ENCODE peak calls at places on chromosome 22, in four cellular contexts. Z, U, I and T are unnamed samples.

GRCh38 chr22:42317691-42318547 is 47.5 kb upstream of the TCF20 start:
- DNase-seq in I (no peak), Z (no peak), U (no peak), T (no peak)

GRCh38 chr22:47552541-47553205 is 790.2 kb downstream of the TBC1D22A start:
- DNase-seq in Z (no peak), I (no peak), U (no peak), T (no peak)

GRCh38 chr22:50346415-50346945 is 3.4 kb downstream of the PPP6R2 start:
- DNase-seq in U (no peak), I (no peak), Z (no peak), T (no peak)

GRCh38 chr22:31627223-31627731 is 34.7 kb downstream of the PISD start:
- DNase-seq in U (no peak), Z (no peak), I (no peak), T (no peak)

GRCh38 chr22:40533712-40534378 is 102.7 kb downstream of the MRTFA start:
- DNase-seq in Z (peak; percentile 25), I (peak; percentile 63), U (peak; percentile 45), T (peak; percentile 47)

GRCh38 chr22:37716708-37717107 is 19.9 kb downstream of the TRIOBP start:
- DNase-seq in I (peak; percentile 82), U (no peak), Z (no peak), T (no peak)

GRCh38 chr22:41963453-41964105 is 5.7 kb upstream of the SEPTIN3 start:
- DNase-seq in Z (no peak), I (peak; percentile 66), U (no peak), T (peak; percentile 88)

GRCh38 chr22:39240841-39241631 is 3.7 kb downstream of the PDGFB start:
- DNase-seq in Z (no peak), I (peak; percentile 15), U (no peak), T (no peak)

GRCh38 chr22:30947821-30948454 is 20.6 kb downstream of the MORC2 start:
- DNase-seq in Z (no peak), U (no peak), I (peak; percentile 71), T (peak; percentile 79)

GRCh38 chr22:17606472-17606871 is 22.1 kb downstream of the ATP6V1E1 start:
- DNase-seq in I (peak; percentile 70), Z (no peak), U (no peak), T (peak; percentile 58)

GRCh38 chr22:24834845-24835570 is 29.0 kb downstream of the SGSM1 start:
- DNase-seq in I (no peak), Z (no peak), U (no peak), T (no peak)

GRCh38 chr22:40645579-40646197 is 9.2 kb upstream of the MRTFA start:
- DNase-seq in Z (no peak), U (no peak), I (no peak), T (no peak)

DNA sequence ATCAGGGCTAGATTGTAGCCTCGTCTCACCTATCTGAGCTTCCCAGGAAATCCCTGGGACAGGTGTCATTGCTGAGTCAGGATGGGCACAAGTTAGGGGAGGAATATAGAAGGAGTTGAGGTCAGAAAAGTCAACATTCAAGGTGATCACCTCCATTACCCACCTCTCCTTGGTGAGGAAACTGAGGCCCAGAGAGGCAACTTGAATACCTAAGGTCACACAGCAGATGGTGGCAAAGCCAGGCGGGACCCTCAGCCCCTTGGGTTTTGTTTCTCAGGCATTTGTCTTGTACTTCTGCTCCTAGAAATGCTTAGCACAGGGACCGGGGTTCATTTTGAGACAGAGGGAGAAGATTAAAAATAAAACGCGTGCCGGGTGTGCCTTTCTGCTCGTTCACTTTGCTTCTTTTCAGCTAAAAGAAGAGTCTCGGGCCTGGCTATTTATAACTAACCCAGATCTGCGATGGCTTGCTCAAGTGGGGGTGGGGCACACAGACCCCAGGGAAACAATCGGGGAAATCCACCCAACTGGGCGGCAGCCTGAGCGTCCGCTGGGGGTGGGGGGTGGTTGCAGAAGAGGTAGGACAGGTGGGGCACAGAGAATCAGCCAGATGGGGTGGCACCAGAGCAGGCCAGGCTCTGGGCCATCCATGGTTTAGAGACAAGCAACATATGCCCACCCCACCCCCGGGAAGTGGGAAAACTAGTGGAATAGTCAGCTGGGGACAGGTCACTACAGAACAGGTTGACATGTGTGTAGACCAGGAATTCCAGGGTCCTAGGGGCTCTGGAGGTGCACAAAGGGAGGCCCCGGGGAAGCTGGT is 3.9 kb upstream of the GNAZ start:
- DNase-seq in Z (no peak), U (no peak), I (no peak), T (no peak)
- TF ChIP-seq CTCF in Z (no peak), U (no peak), I (no peak), T (no peak)

GRCh38 chr22:21873619-21874018 is 6.2 kb upstream of the MAPK1 start:
- DNase-seq in I (no peak), U (no peak), Z (no peak), T (no peak)

GRCh38 chr22:21865041-21865440 is 2.4 kb downstream of the MAPK1 start:
- DNase-seq in U (no peak), I (peak; percentile 85), Z (no peak), T (peak; percentile 91)

GRCh38 chr22:21867528-21868266 is at the start of gene MAPK1:
- DNase-seq in U (peak; percentile 92), I (peak; percentile 87), Z (peak; percentile 98), T (peak; percentile 80)

GRCh38 chr22:21866821-21867527 is 471 bp downstream of the MAPK1 start:
- DNase-seq in I (no peak), Z (peak; percentile 55), U (peak; percentile 2), T (peak; percentile 28)

DNA sequence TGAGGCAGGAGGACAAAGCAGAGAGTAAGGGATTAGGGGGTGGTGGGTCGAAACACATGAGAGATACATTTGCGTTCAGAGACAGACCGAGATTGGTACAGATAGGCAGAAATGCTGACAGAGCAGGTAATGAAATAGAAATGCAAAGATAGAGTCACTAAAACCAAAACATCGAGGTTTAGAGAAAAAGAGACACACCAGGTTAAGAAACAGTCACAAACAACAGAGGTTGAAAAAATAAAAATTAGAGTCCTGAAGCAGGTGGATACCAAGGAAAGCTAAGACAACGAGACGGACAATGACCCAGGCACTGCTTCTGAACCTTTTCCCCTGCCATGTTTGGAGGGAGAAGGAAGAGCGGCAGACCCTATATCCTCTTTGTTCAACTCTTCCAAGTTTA is 1.2 kb upstream of the MAPK1 start:
- DNase-seq in U (no peak), Z (no peak), I (no peak), T (no peak)
- H3K4me3 ChIP-seq in U (peak overlapping the region; percentile 93), Z (no peak overlapping the region), I (no peak overlapping the region), T (no peak overlapping the region)

GRCh38 chr22:46131151-46131587 is 19.2 kb upstream of the PPARA start:
- DNase-seq in I (no peak), U (no peak), Z (no peak), T (no peak)
- TF ChIP-seq CTCF in I (peak; percentile 26), U (no peak), Z (peak; percentile 30), T (peak; percentile 39)

DNA sequence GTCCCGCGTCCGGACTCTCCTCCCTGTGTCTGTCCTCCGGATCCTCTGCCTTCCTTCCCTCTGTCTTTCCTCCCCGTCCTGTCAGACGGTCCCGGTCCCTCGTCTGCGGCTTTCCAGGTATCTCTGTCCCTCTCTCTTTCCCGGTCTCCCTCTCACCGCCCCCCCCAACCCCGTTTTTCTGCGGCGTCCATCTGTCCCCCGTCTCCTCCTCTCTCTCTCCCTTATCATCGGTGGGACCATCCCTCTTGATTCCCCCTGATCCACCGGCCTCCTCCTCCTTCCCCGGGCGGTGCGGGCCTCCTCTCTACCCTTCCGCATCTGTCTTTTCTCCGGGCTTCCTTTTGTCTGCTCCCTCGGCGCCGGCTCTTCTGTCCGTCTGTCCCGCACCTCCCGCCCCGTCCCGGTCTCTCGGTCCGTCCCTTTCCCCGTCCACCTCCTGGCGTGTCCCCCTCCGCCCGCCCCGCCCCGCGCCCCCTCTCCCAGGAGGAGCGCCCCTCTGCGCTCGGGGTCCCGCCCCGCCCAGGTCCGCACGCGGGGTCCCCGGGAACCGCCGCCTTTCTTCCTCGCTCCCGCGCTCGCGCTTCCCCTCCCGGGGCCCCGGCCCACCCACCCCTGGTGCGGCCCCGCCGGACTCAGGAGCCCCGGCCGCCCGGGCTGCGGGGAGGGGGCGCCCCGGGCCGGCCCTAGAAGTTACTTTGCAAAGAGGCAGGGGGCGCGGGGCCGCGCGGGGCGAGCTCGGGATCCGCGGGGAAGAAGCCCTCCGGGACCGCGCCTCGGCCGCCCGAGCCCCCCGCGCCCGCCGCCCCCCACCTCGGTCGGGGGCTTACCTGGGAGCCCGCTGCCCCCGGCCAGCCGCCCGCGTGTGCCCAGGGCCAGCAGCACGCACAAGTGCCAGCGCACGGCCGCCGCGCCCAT is 568 bp downstream of the SCUBE1 start:
- DNase-seq in Z (no peak), U (no peak), I (no peak), T (no peak)
- H3K4me3 ChIP-seq in Z (no peak overlapping the region), U (no peak overlapping the region), I (no peak overlapping the region), T (no peak overlapping the region)

DNA sequence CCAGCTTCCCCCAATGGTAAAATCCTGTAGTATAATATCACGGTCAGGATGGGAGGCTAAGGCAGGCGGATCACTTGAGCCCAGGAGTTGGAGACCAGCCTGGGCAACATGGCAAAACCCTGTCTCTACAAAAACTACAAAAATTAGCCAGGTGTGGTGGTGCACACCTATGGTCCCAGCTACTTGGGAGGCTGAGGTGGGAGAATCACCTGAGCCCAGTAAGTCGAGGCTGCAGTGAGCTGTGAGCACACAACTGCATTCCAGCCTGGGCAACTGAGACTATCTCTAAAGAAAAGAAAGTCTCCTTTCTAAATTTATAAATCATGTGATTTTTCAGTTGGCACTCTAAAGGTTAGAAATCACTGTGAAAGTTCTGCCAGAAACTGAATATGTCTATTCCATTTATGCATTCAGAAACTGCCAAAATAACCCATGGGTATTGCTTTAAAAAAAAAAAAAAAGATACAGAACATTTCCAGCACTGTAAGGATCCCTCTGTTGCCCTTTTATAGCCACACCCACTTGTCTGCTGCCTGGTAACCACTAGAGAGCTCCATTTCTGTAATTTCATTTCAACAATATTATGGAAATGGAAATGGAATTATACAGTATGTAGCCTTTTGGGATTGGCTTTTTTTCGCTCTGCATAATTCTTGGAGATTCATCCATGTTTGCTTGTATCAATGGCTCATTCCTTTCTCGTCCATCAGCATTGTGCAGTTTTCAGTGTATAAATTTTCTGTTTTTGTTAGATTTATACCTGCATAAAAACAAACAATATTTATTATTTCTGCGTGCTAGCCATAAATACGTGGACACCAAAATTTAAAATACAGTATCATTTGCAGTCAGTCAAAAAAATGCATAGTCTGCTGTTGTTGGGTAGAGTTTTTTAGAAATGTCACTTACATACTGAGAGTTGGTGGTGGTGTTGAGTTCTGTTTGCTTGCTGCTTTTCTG is 9.4 kb downstream of the CDC45 start:
- DNase-seq in I (peak; percentile 14), Z (no peak), U (no peak), T (peak; percentile 54)
- TF ChIP-seq CTCF in I (peak; percentile 22), Z (no peak), U (no peak), T (peak; percentile 7)

GRCh38 chr22:44278234-44279058 is 34.3 kb downstream of the SHISAL1 start:
- DNase-seq in I (no peak), U (no peak), Z (no peak), T (no peak)
- H3K4me3 ChIP-seq in I (no peak overlapping the region), U (no peak overlapping the region), Z (no peak overlapping the region), T (no peak overlapping the region)

GRCh38 chr22:43923631-43924548 is at the start of gene PNPLA3:
- DNase-seq in I (peak; percentile 80), Z (peak; percentile 68), U (peak; percentile 62), T (peak; percentile 75)
- TF ChIP-seq CTCF in I (peak; percentile 24), Z (no peak), U (no peak), T (no peak)

DNA sequence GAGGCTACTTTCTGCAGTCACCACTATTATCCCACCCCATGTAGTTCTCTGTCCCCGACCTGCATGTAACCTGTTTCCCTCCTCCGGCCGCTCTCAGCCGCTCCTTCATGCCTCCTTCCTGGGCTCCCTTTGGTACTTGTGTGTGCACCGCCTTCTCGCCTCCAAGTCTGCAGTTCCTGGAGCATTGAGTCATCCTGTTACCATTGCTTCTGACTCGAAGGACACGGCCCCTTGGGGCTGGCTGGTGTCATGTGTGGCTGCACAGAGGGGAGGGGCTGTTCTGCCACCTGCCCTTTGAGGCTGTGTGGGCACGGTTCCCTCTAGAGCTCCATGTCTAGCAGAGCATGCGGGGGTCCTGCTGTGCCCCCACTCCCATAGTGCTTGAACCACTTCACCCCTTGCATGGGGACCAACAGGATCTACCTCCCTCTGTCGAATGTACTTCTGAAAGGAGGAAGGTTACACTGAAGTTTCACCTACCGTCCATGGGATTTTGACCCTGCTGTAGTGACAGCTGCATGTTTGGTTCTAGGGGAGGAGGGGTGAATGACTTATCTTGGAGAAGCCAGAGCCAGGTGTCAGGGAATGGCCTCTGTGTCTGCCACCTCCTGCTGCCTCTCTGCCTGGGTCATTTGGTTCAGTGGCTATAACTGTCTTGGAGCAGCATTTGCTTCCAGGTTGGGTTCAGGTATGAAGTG is 39.6 kb downstream of the BCR start:
- DNase-seq in I (peak; percentile 53), Z (peak; percentile 71), U (peak; percentile 19), T (no peak)
- H3K4me3 ChIP-seq in I (no peak overlapping the region), Z (peak overlapping the region; percentile 39), U (peak overlapping the region; percentile 0), T (no peak overlapping the region)